ENCODE peak calls at places on chromosomes 2 and 18, in six cellular contexts. One of them, this sample, is unnamed.

GRCh38 chr2:85135066-85135914 is 2.1 kb downstream of the TCF7L1 start:
- DNase-seq in PC-9: no peak
- DNase-seq in IMR-90: no peak
- DNase-seq in left ventricle myocardium inferior: peak; percentile 17
- DNase-seq in neural progenitor cell: peak; percentile 90
- DNase-seq in Peyer's patch: no peak
- DNase-seq in this sample: no peak

GRCh38 chr18:10432781-10433180 is 21.7 kb upstream of the APCDD1 start:
- DNase-seq in IMR-90: no peak
- DNase-seq in neural progenitor cell: no peak
- DNase-seq in PC-9: no peak
- DNase-seq in left ventricle myocardium inferior: no peak
- DNase-seq in Peyer's patch: no peak
- DNase-seq in this sample: peak; percentile 52

GRCh38 chr18:21740474-21740723 is 193 bp upstream of the MIB1 start:
- DNase-seq in PC-9: peak; percentile 96
- DNase-seq in neural progenitor cell: no peak
- DNase-seq in IMR-90: peak; percentile 94
- DNase-seq in left ventricle myocardium inferior: peak; percentile 99
- DNase-seq in Peyer's patch: peak; percentile 99
- DNase-seq in this sample: no peak

GRCh38 chr2:96202152-96202856 is 6.3 kb downstream of the STARD7 start:
- DNase-seq in IMR-90: no peak
- DNase-seq in PC-9: no peak
- DNase-seq in left ventricle myocardium inferior: no peak
- DNase-seq in Peyer's patch: no peak
- DNase-seq in neural progenitor cell: no peak
- DNase-seq in this sample: no peak

GRCh38 chr2:47293967-47294366 is 109.0 kb upstream of the MSH2 start:
- DNase-seq in left ventricle myocardium inferior: no peak
- DNase-seq in IMR-90: no peak
- DNase-seq in PC-9: no peak
- DNase-seq in neural progenitor cell: no peak
- DNase-seq in Peyer's patch: peak; percentile 60
- DNase-seq in this sample: no peak

GRCh38 chr2:168712053-168712452 is 90.4 kb upstream of the NOSTRIN start:
- DNase-seq in PC-9: no peak
- DNase-seq in neural progenitor cell: peak; percentile 37
- DNase-seq in left ventricle myocardium inferior: no peak
- DNase-seq in Peyer's patch: no peak
- DNase-seq in IMR-90: no peak
- DNase-seq in this sample: no peak

GRCh38 chr2:31221549-31221948 is 4.2 kb upstream of the CAPN14 start:
- DNase-seq in IMR-90: no peak
- DNase-seq in PC-9: no peak
- DNase-seq in neural progenitor cell: no peak
- DNase-seq in Peyer's patch: no peak
- DNase-seq in left ventricle myocardium inferior: no peak
- DNase-seq in this sample: no peak

GRCh38 chr2:119283873-119284331 is 60.3 kb downstream of the STEAP3 start:
- DNase-seq in PC-9: peak; percentile 82
- DNase-seq in neural progenitor cell: no peak
- DNase-seq in IMR-90: peak; percentile 80
- DNase-seq in Peyer's patch: no peak
- DNase-seq in left ventricle myocardium inferior: peak; percentile 50
- DNase-seq in this sample: peak; percentile 71

GRCh38 chr2:98912221-98912851 is 23.7 kb downstream of the CRACDL start:
- DNase-seq in neural progenitor cell: no peak
- DNase-seq in left ventricle myocardium inferior: no peak
- DNase-seq in Peyer's patch: no peak
- DNase-seq in IMR-90: peak; percentile 89
- DNase-seq in PC-9: peak; percentile 59
- DNase-seq in this sample: peak; percentile 62

GRCh38 chr2:121505005-121505404 is 25.7 kb upstream of the RNU4ATAC start:
- DNase-seq in neural progenitor cell: no peak
- DNase-seq in IMR-90: peak; percentile 87
- DNase-seq in left ventricle myocardium inferior: no peak
- DNase-seq in PC-9: peak; percentile 38
- DNase-seq in Peyer's patch: no peak
- DNase-seq in this sample: peak; percentile 100

GRCh38 chr2:96353032-96353561 is 17.5 kb downstream of the NCAPH start:
- DNase-seq in neural progenitor cell: no peak
- DNase-seq in IMR-90: no peak
- DNase-seq in left ventricle myocardium inferior: peak; percentile 73
- DNase-seq in Peyer's patch: no peak
- DNase-seq in PC-9: no peak
- DNase-seq in this sample: no peak

GRCh38 chr18:76476665-76477561 is 18.1 kb downstream of the ZNF516 start:
- DNase-seq in IMR-90: peak; percentile 97
- DNase-seq in PC-9: peak; percentile 52
- DNase-seq in left ventricle myocardium inferior: no peak
- DNase-seq in neural progenitor cell: no peak
- DNase-seq in Peyer's patch: no peak
- DNase-seq in this sample: no peak

GRCh38 chr2:60386436-60386835 is 167.0 kb downstream of the BCL11A start:
- DNase-seq in neural progenitor cell: no peak
- DNase-seq in Peyer's patch: no peak
- DNase-seq in PC-9: no peak
- DNase-seq in IMR-90: no peak
- DNase-seq in left ventricle myocardium inferior: no peak
- DNase-seq in this sample: no peak

GRCh38 chr2:9975328-9975727 is 23.8 kb downstream of the GRHL1 start:
- DNase-seq in neural progenitor cell: no peak
- DNase-seq in left ventricle myocardium inferior: no peak
- DNase-seq in PC-9: no peak
- DNase-seq in IMR-90: peak; percentile 83
- DNase-seq in Peyer's patch: no peak
- DNase-seq in this sample: no peak

GRCh38 chr18:69177702-69178101 is 223.0 kb upstream of the DOK6 start:
- DNase-seq in IMR-90: peak; percentile 1
- DNase-seq in left ventricle myocardium inferior: no peak
- DNase-seq in Peyer's patch: no peak
- DNase-seq in neural progenitor cell: no peak
- DNase-seq in PC-9: no peak
- DNase-seq in this sample: no peak

GRCh38 chr18:55142413-55142812 is 183.2 kb upstream of the CCDC68 start:
- DNase-seq in neural progenitor cell: no peak
- DNase-seq in Peyer's patch: no peak
- DNase-seq in PC-9: no peak
- DNase-seq in IMR-90: no peak
- DNase-seq in left ventricle myocardium inferior: no peak
- DNase-seq in this sample: no peak

GRCh38 chr2:40304340-40304739 is 147.6 kb downstream of the SLC8A1 start:
- DNase-seq in PC-9: no peak
- DNase-seq in left ventricle myocardium inferior: peak; percentile 26
- DNase-seq in IMR-90: no peak
- DNase-seq in neural progenitor cell: no peak
- DNase-seq in Peyer's patch: no peak
- DNase-seq in this sample: no peak

GRCh38 chr18:49021433-49022129 is 70.8 kb upstream of the SMAD7 start:
- DNase-seq in Peyer's patch: peak; percentile 91
- DNase-seq in PC-9: peak; percentile 86
- DNase-seq in IMR-90: peak; percentile 33
- DNase-seq in neural progenitor cell: peak; percentile 40
- DNase-seq in left ventricle myocardium inferior: peak; percentile 38
- DNase-seq in this sample: peak; percentile 97

GRCh38 chr2:160376576-160376975 is 117.0 kb downstream of the RBMS1 start:
- DNase-seq in neural progenitor cell: peak; percentile 44
- DNase-seq in IMR-90: peak; percentile 63
- DNase-seq in Peyer's patch: no peak
- DNase-seq in PC-9: no peak
- DNase-seq in left ventricle myocardium inferior: no peak
- DNase-seq in this sample: no peak

GRCh38 chr18:10113156-10114022 is 199.6 kb downstream of the VAPA start:
- DNase-seq in PC-9: no peak
- DNase-seq in neural progenitor cell: no peak
- DNase-seq in left ventricle myocardium inferior: no peak
- DNase-seq in IMR-90: no peak
- DNase-seq in Peyer's patch: no peak
- DNase-seq in this sample: no peak

GRCh38 chr2:103005386-103005785 is 243.6 kb downstream of the TMEM182 start:
- DNase-seq in left ventricle myocardium inferior: no peak
- DNase-seq in IMR-90: no peak
- DNase-seq in neural progenitor cell: no peak
- DNase-seq in Peyer's patch: no peak
- DNase-seq in PC-9: no peak
- DNase-seq in this sample: no peak

GRCh38 chr2:66428986-66429612 is 5.8 kb upstream of the MEIS1 start:
- DNase-seq in PC-9: peak; percentile 27
- DNase-seq in IMR-90: peak; percentile 79
- DNase-seq in Peyer's patch: no peak
- DNase-seq in neural progenitor cell: peak; percentile 85
- DNase-seq in left ventricle myocardium inferior: no peak
- DNase-seq in this sample: peak; percentile 44

GRCh38 chr2:230930928-230931555 is 6.0 kb upstream of the GPR55 start:
- DNase-seq in neural progenitor cell: no peak
- DNase-seq in PC-9: no peak
- DNase-seq in left ventricle myocardium inferior: no peak
- DNase-seq in Peyer's patch: no peak
- DNase-seq in IMR-90: no peak
- DNase-seq in this sample: no peak

GRCh38 chr2:72147303-72147970 is at the start of gene CYP26B1:
- DNase-seq in left ventricle myocardium inferior: peak; percentile 29
- DNase-seq in PC-9: no peak
- DNase-seq in IMR-90: no peak
- DNase-seq in Peyer's patch: peak; percentile 57
- DNase-seq in neural progenitor cell: peak; percentile 82
- DNase-seq in this sample: no peak

GRCh38 chr2:166230024-166230723 is 102.4 kb upstream of the SCN1A start:
- DNase-seq in neural progenitor cell: no peak
- DNase-seq in Peyer's patch: no peak
- DNase-seq in PC-9: peak; percentile 9
- DNase-seq in IMR-90: peak; percentile 70
- DNase-seq in left ventricle myocardium inferior: no peak
- DNase-seq in this sample: no peak

GRCh38 chr18:39701839-39702238 is 2136.2 kb upstream of the CELF4 start:
- DNase-seq in PC-9: no peak
- DNase-seq in Peyer's patch: no peak
- DNase-seq in IMR-90: peak; percentile 53
- DNase-seq in neural progenitor cell: no peak
- DNase-seq in left ventricle myocardium inferior: no peak
- DNase-seq in this sample: peak; percentile 26

GRCh38 chr2:157336137-157336721 is 10.6 kb upstream of the ERMN start:
- DNase-seq in left ventricle myocardium inferior: no peak
- DNase-seq in IMR-90: peak; percentile 34
- DNase-seq in neural progenitor cell: peak; percentile 68
- DNase-seq in Peyer's patch: no peak
- DNase-seq in PC-9: no peak
- DNase-seq in this sample: no peak

GRCh38 chr18:40874233-40874632 is 1080.8 kb upstream of the PIK3C3 start:
- DNase-seq in neural progenitor cell: no peak
- DNase-seq in left ventricle myocardium inferior: no peak
- DNase-seq in PC-9: no peak
- DNase-seq in Peyer's patch: no peak
- DNase-seq in IMR-90: peak; percentile 67
- DNase-seq in this sample: peak; percentile 81

GRCh38 chr2:4324531-4324930 is 621.2 kb downstream of the DCDC2C start:
- DNase-seq in IMR-90: no peak
- DNase-seq in left ventricle myocardium inferior: no peak
- DNase-seq in neural progenitor cell: no peak
- DNase-seq in PC-9: no peak
- DNase-seq in Peyer's patch: no peak
- DNase-seq in this sample: peak; percentile 79

GRCh38 chr18:48470484-48471180 is 61.4 kb upstream of the ZBTB7C start:
- DNase-seq in IMR-90: no peak
- DNase-seq in neural progenitor cell: no peak
- DNase-seq in Peyer's patch: no peak
- DNase-seq in PC-9: no peak
- DNase-seq in left ventricle myocardium inferior: no peak
- DNase-seq in this sample: no peak

GRCh38 chr2:30492185-30492584 is 45.1 kb downstream of the LCLAT1 start:
- DNase-seq in Peyer's patch: no peak
- DNase-seq in left ventricle myocardium inferior: no peak
- DNase-seq in IMR-90: peak; percentile 32
- DNase-seq in neural progenitor cell: no peak
- DNase-seq in PC-9: no peak
- DNase-seq in this sample: no peak

GRCh38 chr2:181142514-181142913 is 162.1 kb downstream of the UBE2E3 start:
- DNase-seq in IMR-90: no peak
- DNase-seq in neural progenitor cell: no peak
- DNase-seq in left ventricle myocardium inferior: no peak
- DNase-seq in PC-9: no peak
- DNase-seq in Peyer's patch: no peak
- DNase-seq in this sample: no peak
- H3K27ac ChIP-seq in IMR-90: no peak overlapping the region
- H3K27ac ChIP-seq in neural progenitor cell: no peak overlapping the region
- H3K27ac ChIP-seq in left ventricle myocardium inferior: no peak overlapping the region
- H3K27ac ChIP-seq in PC-9: no peak overlapping the region
- H3K27ac ChIP-seq in Peyer's patch: peak overlapping the region; percentile 18
- H3K27ac ChIP-seq in this sample: no peak overlapping the region

GRCh38 chr2:238160206-238161129 is 1.7 kb downstream of the ERFE start:
- DNase-seq in left ventricle myocardium inferior: peak; percentile 11
- DNase-seq in neural progenitor cell: peak; percentile 62
- DNase-seq in IMR-90: peak; percentile 59
- DNase-seq in Peyer's patch: peak; percentile 50
- DNase-seq in PC-9: no peak
- DNase-seq in this sample: no peak
- TF ChIP-seq CTCF in left ventricle myocardium inferior: peak; percentile 36
- TF ChIP-seq CTCF in neural progenitor cell: peak; percentile 54
- TF ChIP-seq CTCF in IMR-90: peak; percentile 22
- TF ChIP-seq CTCF in Peyer's patch: no peak
- TF ChIP-seq CTCF in PC-9: peak; percentile 28
- TF ChIP-seq CTCF in this sample: peak; percentile 45

GRCh38 chr2:64386676-64387075 is 67.3 kb upstream of the LGALSL start:
- DNase-seq in left ventricle myocardium inferior: no peak
- DNase-seq in Peyer's patch: no peak
- DNase-seq in IMR-90: no peak
- DNase-seq in neural progenitor cell: no peak
- DNase-seq in PC-9: no peak
- DNase-seq in this sample: no peak
- H3K27ac ChIP-seq in left ventricle myocardium inferior: no peak overlapping the region
- H3K27ac ChIP-seq in Peyer's patch: no peak overlapping the region
- H3K27ac ChIP-seq in IMR-90: no peak overlapping the region
- H3K27ac ChIP-seq in neural progenitor cell: no peak overlapping the region
- H3K27ac ChIP-seq in PC-9: no peak overlapping the region
- H3K27ac ChIP-seq in this sample: no peak overlapping the region

GRCh38 chr2:241670333-241671110 is 16.1 kb downstream of the DTYMK start:
- DNase-seq in Peyer's patch: no peak
- DNase-seq in neural progenitor cell: no peak
- DNase-seq in left ventricle myocardium inferior: no peak
- DNase-seq in PC-9: no peak
- DNase-seq in IMR-90: no peak
- DNase-seq in this sample: no peak

GRCh38 chr2:241668354-241668753 is 18.3 kb downstream of the DTYMK start:
- DNase-seq in PC-9: no peak
- DNase-seq in left ventricle myocardium inferior: no peak
- DNase-seq in neural progenitor cell: no peak
- DNase-seq in IMR-90: no peak
- DNase-seq in Peyer's patch: no peak
- DNase-seq in this sample: no peak

GRCh38 chr2:241668839-241669238 is 17.8 kb downstream of the DTYMK start:
- DNase-seq in IMR-90: no peak
- DNase-seq in left ventricle myocardium inferior: no peak
- DNase-seq in PC-9: no peak
- DNase-seq in Peyer's patch: no peak
- DNase-seq in neural progenitor cell: no peak
- DNase-seq in this sample: no peak

GRCh38 chr2:241665731-241666440 is 20.7 kb downstream of the DTYMK start:
- DNase-seq in left ventricle myocardium inferior: no peak
- DNase-seq in neural progenitor cell: no peak
- DNase-seq in PC-9: no peak
- DNase-seq in Peyer's patch: no peak
- DNase-seq in IMR-90: no peak
- DNase-seq in this sample: no peak

GRCh38 chr2:241666627-241667400 is 19.8 kb downstream of the DTYMK start:
- DNase-seq in Peyer's patch: no peak
- DNase-seq in PC-9: no peak
- DNase-seq in left ventricle myocardium inferior: no peak
- DNase-seq in neural progenitor cell: peak; percentile 67
- DNase-seq in IMR-90: peak; percentile 23
- DNase-seq in this sample: no peak
- TF ChIP-seq CTCF in Peyer's patch: no peak
- TF ChIP-seq CTCF in PC-9: no peak
- TF ChIP-seq CTCF in left ventricle myocardium inferior: no peak
- TF ChIP-seq CTCF in neural progenitor cell: no peak
- TF ChIP-seq CTCF in IMR-90: no peak
- TF ChIP-seq CTCF in this sample: no peak